ENCODE peak calls at places on chromosome 7, in six cellular contexts. One of them, this sample, is unnamed.
A peak's percentile ranks its signal among the peaks of the same experiment; 100 is the strongest.

GRCh38 chr7:133783276-133783675 is 343.9 kb upstream of the LRGUK start:
- ATAC-seq in upper lobe of left lung: no peak
- ATAC-seq in GM12878: no peak
- ATAC-seq in K562: no peak
- ATAC-seq in HepG2: no peak
- ATAC-seq in A549: no peak
- ATAC-seq in this sample: no peak

GRCh38 chr7:132771301-132771730 is 195.0 kb upstream of the PLXNA4 start:
- ATAC-seq in upper lobe of left lung: no peak
- ATAC-seq in GM12878: no peak
- ATAC-seq in K562: peak; percentile 60
- ATAC-seq in HepG2: peak; percentile 88
- ATAC-seq in A549: peak; percentile 40
- ATAC-seq in this sample: no peak

GRCh38 chr7:79862447-79862846 is 272.2 kb upstream of the GNAI1 start:
- ATAC-seq in upper lobe of left lung: no peak
- ATAC-seq in GM12878: no peak
- ATAC-seq in K562: no peak
- ATAC-seq in HepG2: no peak
- ATAC-seq in A549: no peak
- ATAC-seq in this sample: no peak

GRCh38 chr7:20200965-20201364 is 16.2 kb downstream of the MACC1 start:
- ATAC-seq in upper lobe of left lung: peak; percentile 48
- ATAC-seq in GM12878: peak; percentile 36
- ATAC-seq in K562: no peak
- ATAC-seq in HepG2: no peak
- ATAC-seq in A549: no peak
- ATAC-seq in this sample: no peak

GRCh38 chr7:143305423-143306070 is 10.4 kb upstream of the CLCN1 start:
- ATAC-seq in upper lobe of left lung: peak; percentile 70
- ATAC-seq in GM12878: peak; percentile 86
- ATAC-seq in K562: peak; percentile 97
- ATAC-seq in HepG2: peak; percentile 97
- ATAC-seq in A549: peak; percentile 93
- ATAC-seq in this sample: no peak

GRCh38 chr7:121300685-121301084 is 28.1 kb upstream of the WNT16 start:
- ATAC-seq in upper lobe of left lung: no peak
- ATAC-seq in GM12878: no peak
- ATAC-seq in K562: no peak
- ATAC-seq in HepG2: no peak
- ATAC-seq in A549: no peak
- ATAC-seq in this sample: no peak

GRCh38 chr7:138876326-138876725 is 78.3 kb upstream of the ATP6V0A4 start:
- ATAC-seq in upper lobe of left lung: no peak
- ATAC-seq in GM12878: no peak
- ATAC-seq in K562: no peak
- ATAC-seq in HepG2: no peak
- ATAC-seq in A549: no peak
- ATAC-seq in this sample: no peak

GRCh38 chr7:151408839-151409554 is 841 bp downstream of the WDR86 start:
- ATAC-seq in upper lobe of left lung: peak; percentile 39
- ATAC-seq in GM12878: peak; percentile 88
- ATAC-seq in K562: no peak
- ATAC-seq in HepG2: peak; percentile 56
- ATAC-seq in A549: no peak
- ATAC-seq in this sample: no peak

GRCh38 chr7:142785841-142786250 is 15.1 kb downstream of the PRSS2 start:
- ATAC-seq in upper lobe of left lung: no peak
- ATAC-seq in GM12878: no peak
- ATAC-seq in K562: no peak
- ATAC-seq in HepG2: no peak
- ATAC-seq in A549: no peak
- ATAC-seq in this sample: no peak

GRCh38 chr7:130274983-130275649 is 8.5 kb downstream of the CPA2 start:
- ATAC-seq in upper lobe of left lung: no peak
- ATAC-seq in GM12878: no peak
- ATAC-seq in K562: no peak
- ATAC-seq in HepG2: no peak
- ATAC-seq in A549: no peak
- ATAC-seq in this sample: no peak

GRCh38 chr7:137501561-137501960 is 158.0 kb upstream of the PTN start:
- ATAC-seq in upper lobe of left lung: no peak
- ATAC-seq in GM12878: no peak
- ATAC-seq in K562: no peak
- ATAC-seq in HepG2: no peak
- ATAC-seq in A549: no peak
- ATAC-seq in this sample: no peak

GRCh38 chr7:94941844-94942632 is 34.6 kb downstream of the PPP1R9A start:
- ATAC-seq in upper lobe of left lung: no peak
- ATAC-seq in GM12878: no peak
- ATAC-seq in K562: no peak
- ATAC-seq in HepG2: no peak
- ATAC-seq in A549: no peak
- ATAC-seq in this sample: no peak
- TF ChIP-seq EP300 in upper lobe of left lung: no peak
- TF ChIP-seq EP300 in GM12878: no peak
- TF ChIP-seq EP300 in K562: no peak
- TF ChIP-seq EP300 in HepG2: no peak
- TF ChIP-seq EP300 in A549: no peak
- TF ChIP-seq EP300 in this sample: no peak

GRCh38 chr7:27662490-27663205 is at the start of gene HIBADH:
- ATAC-seq in upper lobe of left lung: peak; percentile 99
- ATAC-seq in GM12878: peak; percentile 99
- ATAC-seq in K562: peak; percentile 96
- ATAC-seq in HepG2: peak; percentile 97
- ATAC-seq in A549: peak; percentile 98
- ATAC-seq in this sample: peak; percentile 100
- TF ChIP-seq EP300 in upper lobe of left lung: no peak
- TF ChIP-seq EP300 in GM12878: no peak
- TF ChIP-seq EP300 in K562: peak; percentile 40
- TF ChIP-seq EP300 in HepG2: no peak
- TF ChIP-seq EP300 in A549: no peak
- TF ChIP-seq EP300 in this sample: no peak

DNA sequence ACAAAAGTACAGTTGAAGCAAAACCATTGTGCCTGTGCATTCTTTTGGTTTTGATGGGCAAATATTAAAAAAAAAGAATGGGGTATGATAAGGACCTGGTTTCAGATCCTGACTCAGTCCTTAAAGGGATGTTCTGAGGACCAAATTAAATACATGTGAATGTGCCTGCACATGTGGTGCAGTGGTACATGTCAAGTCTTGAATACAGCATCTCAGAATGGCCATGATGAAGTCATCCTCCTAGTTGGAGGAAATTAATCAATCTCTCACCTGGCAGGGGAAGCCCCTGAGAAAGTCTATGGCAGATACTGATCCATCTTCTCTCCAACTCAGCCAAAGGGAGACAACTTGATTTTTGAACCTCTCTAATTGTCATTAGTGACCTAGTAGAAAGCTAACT is 207.0 kb downstream of the SUGCT start:
- ATAC-seq in upper lobe of left lung: no peak
- ATAC-seq in GM12878: no peak
- ATAC-seq in K562: no peak
- ATAC-seq in HepG2: no peak
- ATAC-seq in A549: no peak
- ATAC-seq in this sample: no peak
- TF ChIP-seq EP300 in upper lobe of left lung: no peak
- TF ChIP-seq EP300 in GM12878: no peak
- TF ChIP-seq EP300 in K562: no peak
- TF ChIP-seq EP300 in HepG2: no peak
- TF ChIP-seq EP300 in A549: no peak
- TF ChIP-seq EP300 in this sample: no peak

GRCh38 chr7:105015631-105015965 is 1.6 kb downstream of the KMT2E start:
- ATAC-seq in upper lobe of left lung: no peak
- ATAC-seq in GM12878: no peak
- ATAC-seq in K562: peak; percentile 22
- ATAC-seq in HepG2: no peak
- ATAC-seq in A549: no peak
- ATAC-seq in this sample: no peak

GRCh38 chr7:105013283-105013817 is 655 bp upstream of the KMT2E start:
- ATAC-seq in upper lobe of left lung: peak; percentile 89
- ATAC-seq in GM12878: peak; percentile 62
- ATAC-seq in K562: peak; percentile 69
- ATAC-seq in HepG2: peak; percentile 84
- ATAC-seq in A549: peak; percentile 82
- ATAC-seq in this sample: peak; percentile 83

GRCh38 chr7:105012503-105013282 is 1.3 kb upstream of the KMT2E start:
- ATAC-seq in upper lobe of left lung: peak; percentile 92
- ATAC-seq in GM12878: peak; percentile 73
- ATAC-seq in K562: peak; percentile 75
- ATAC-seq in HepG2: peak; percentile 89
- ATAC-seq in A549: peak; percentile 81
- ATAC-seq in this sample: peak; percentile 93

GRCh38 chr7:105014725-105015630 is 973 bp downstream of the KMT2E start:
- ATAC-seq in upper lobe of left lung: peak; percentile 22
- ATAC-seq in GM12878: peak; percentile 26
- ATAC-seq in K562: peak; percentile 38
- ATAC-seq in HepG2: no peak
- ATAC-seq in A549: no peak
- ATAC-seq in this sample: no peak

GRCh38 chr7:105013818-105014724 is at the start of gene KMT2E:
- ATAC-seq in upper lobe of left lung: peak; percentile 79
- ATAC-seq in GM12878: peak; percentile 29
- ATAC-seq in K562: peak; percentile 50
- ATAC-seq in HepG2: peak; percentile 72
- ATAC-seq in A549: peak; percentile 57
- ATAC-seq in this sample: peak; percentile 66
- TF ChIP-seq EP300 in upper lobe of left lung: no peak
- TF ChIP-seq EP300 in GM12878: peak; percentile 38
- TF ChIP-seq EP300 in K562: no peak
- TF ChIP-seq EP300 in HepG2: no peak
- TF ChIP-seq EP300 in A549: no peak
- TF ChIP-seq EP300 in this sample: no peak

GRCh38 chr7:116028808-116029207 is 1.8 kb downstream of the TFEC start:
- ATAC-seq in upper lobe of left lung: no peak
- ATAC-seq in GM12878: peak; percentile 48
- ATAC-seq in K562: no peak
- ATAC-seq in HepG2: no peak
- ATAC-seq in A549: no peak
- ATAC-seq in this sample: no peak

GRCh38 chr7:116034411-116034810 is 3.8 kb upstream of the TFEC start:
- ATAC-seq in upper lobe of left lung: no peak
- ATAC-seq in GM12878: no peak
- ATAC-seq in K562: no peak
- ATAC-seq in HepG2: no peak
- ATAC-seq in A549: no peak
- ATAC-seq in this sample: no peak

GRCh38 chr7:116030626-116031276 is at the start of gene TFEC:
- ATAC-seq in upper lobe of left lung: peak; percentile 72
- ATAC-seq in GM12878: no peak
- ATAC-seq in K562: no peak
- ATAC-seq in HepG2: no peak
- ATAC-seq in A549: no peak
- ATAC-seq in this sample: no peak

DNA sequence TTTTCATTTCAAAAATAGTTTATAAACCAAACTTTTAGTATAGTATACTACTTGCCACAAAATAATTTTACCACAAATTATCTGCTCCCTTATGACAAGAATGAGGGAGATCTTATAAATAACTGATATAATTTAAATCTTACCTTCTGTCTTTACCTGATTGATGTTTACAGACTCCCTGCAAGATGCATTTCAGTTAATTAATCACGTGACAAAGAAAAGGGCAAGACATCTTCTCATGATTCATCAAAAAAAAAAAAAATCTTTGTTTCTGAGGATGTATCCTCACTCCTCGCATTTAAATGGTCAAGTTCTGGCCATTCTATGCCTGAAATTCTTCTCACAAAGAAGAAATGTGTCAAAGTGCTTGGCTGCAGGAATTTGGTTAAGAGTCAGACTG is 2.3 kb upstream of the TFEC start:
- ATAC-seq in upper lobe of left lung: no peak
- ATAC-seq in GM12878: no peak
- ATAC-seq in K562: no peak
- ATAC-seq in HepG2: no peak
- ATAC-seq in A549: no peak
- ATAC-seq in this sample: no peak
- TF ChIP-seq EP300 in upper lobe of left lung: no peak
- TF ChIP-seq EP300 in GM12878: no peak
- TF ChIP-seq EP300 in K562: no peak
- TF ChIP-seq EP300 in HepG2: no peak
- TF ChIP-seq EP300 in A549: no peak
- TF ChIP-seq EP300 in this sample: no peak

GRCh38 chr7:71131256-71131752 is 640 bp upstream of the GALNT17 start:
- ATAC-seq in upper lobe of left lung: peak; percentile 76
- ATAC-seq in GM12878: no peak
- ATAC-seq in K562: no peak
- ATAC-seq in HepG2: peak; percentile 74
- ATAC-seq in A549: peak; percentile 63
- ATAC-seq in this sample: peak; percentile 74
- TF ChIP-seq EP300 in upper lobe of left lung: no peak
- TF ChIP-seq EP300 in GM12878: no peak
- TF ChIP-seq EP300 in K562: no peak
- TF ChIP-seq EP300 in HepG2: no peak
- TF ChIP-seq EP300 in A549: no peak
- TF ChIP-seq EP300 in this sample: no peak

This sample was measured in gastroesophageal sphincter.